ENCODE peak calls at places on chromosomes 3 and 15, in four cellular contexts. D is K562, T is HL-60, F is GM12878. O is an unnamed sample.

GRCh38 chr3:176867681-176868663 is 329.3 kb downstream of the TBL1XR1 start:
- DNase-seq in D (no peak), T (no peak), F (no peak), O (no peak)

GRCh38 chr15:68442041-68442440 is 10.1 kb upstream of the ITGA11 start:
- DNase-seq in D (no peak), T (no peak), F (no peak), O (no peak)

GRCh38 chr3:141498592-141499223 is 11.9 kb downstream of the RASA2 start:
- DNase-seq in D (no peak), T (peak; percentile 93), F (peak; percentile 74), O (no peak)

GRCh38 chr3:12759097-12759679 is at the start of gene TMEM40:
- DNase-seq in D (no peak), T (no peak), F (no peak), O (no peak)

GRCh38 chr15:101522621-101523559 is 33.4 kb upstream of the PCSK6 start:
- DNase-seq in D (no peak), T (no peak), F (no peak), O (no peak)

GRCh38 chr3:13261908-13262307 is 158.2 kb downstream of the NUP210 start:
- DNase-seq in D (no peak), T (no peak), F (no peak), O (no peak)

GRCh38 chr3:68402519-68402918 is 529.8 kb downstream of the TAFA4 start:
- DNase-seq in D (no peak), T (no peak), F (no peak), O (no peak)

GRCh38 chr3:126133606-126134005 is 46.8 kb downstream of the ALDH1L1 start:
- DNase-seq in D (no peak), T (no peak), F (no peak), O (no peak)

GRCh38 chr15:81163961-81164800 is 30.1 kb downstream of the CFAP161 start:
- DNase-seq in D (peak; percentile 67), T (no peak), F (no peak), O (no peak)

GRCh38 chr3:25576836-25577454 is 87.8 kb downstream of the TOP2B start:
- DNase-seq in D (peak; percentile 79), T (no peak), F (no peak), O (no peak)

GRCh38 chr15:29268706-29269484 is 727 bp downstream of the NSMCE3 start:
- DNase-seq in D (peak; percentile 35), T (no peak), F (peak; percentile 7), O (no peak)

GRCh38 chr3:9276761-9277370 is 27.4 kb upstream of the SRGAP3 start:
- DNase-seq in D (no peak), T (no peak), F (no peak), O (no peak)

GRCh38 chr3:11206316-11206715 is 52.0 kb downstream of the HRH1 start:
- DNase-seq in D (no peak), T (no peak), F (no peak), O (no peak)

GRCh38 chr3:4425707-4426106 is 41.4 kb downstream of the SUMF1 start:
- DNase-seq in D (no peak), T (no peak), F (no peak), O (no peak)

GRCh38 chr3:127915115-127915936 is at the start of gene KBTBD12:
- DNase-seq in D (no peak), T (no peak), F (no peak), O (peak; percentile 38)

GRCh38 chr15:58454950-58455401 is 23.2 kb downstream of the LIPC start:
- DNase-seq in D (no peak), T (no peak), F (no peak), O (no peak)

GRCh38 chr3:107938128-107938527 is 152.7 kb downstream of the CD47 start:
- DNase-seq in D (no peak), T (no peak), F (no peak), O (no peak)

GRCh38 chr15:39573844-39574243 is 7.0 kb upstream of the THBS1 start:
- DNase-seq in D (no peak), T (no peak), F (no peak), O (no peak)

GRCh38 chr3:48222616-48223513 is at the start of gene CAMP:
- DNase-seq in D (no peak), T (peak; percentile 100), F (peak; percentile 84), O (peak; percentile 59)
- TF ChIP-seq SPI1 in D (peak; percentile 85), T (peak; percentile 99), F (peak; percentile 88), O (peak; percentile 91)

DNA sequence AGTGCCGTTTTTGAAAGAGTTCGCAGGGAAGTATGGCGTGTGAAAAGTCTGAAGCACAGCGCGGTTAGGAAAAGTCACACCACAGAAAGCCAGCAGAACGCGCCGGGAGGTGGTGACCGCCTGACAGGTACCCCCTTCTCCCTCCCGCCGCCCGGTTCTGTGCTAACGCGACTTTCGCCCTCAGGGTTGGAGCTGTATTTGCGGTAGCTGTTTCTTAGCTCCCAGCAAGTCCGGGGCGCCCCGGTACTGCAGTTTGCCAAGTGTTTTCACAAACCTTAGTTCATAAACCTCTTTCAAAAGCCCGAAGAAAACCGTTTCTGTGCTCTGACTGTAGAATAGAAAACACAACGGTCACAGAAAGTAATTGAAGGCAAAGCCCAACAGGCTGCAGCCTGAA is 400 bp upstream of the CRYBG3 start:
- DNase-seq in D (peak; percentile 4), T (no peak), F (no peak), O (peak; percentile 6)
- TF ChIP-seq SPI1 in D (no peak), T (no peak), F (no peak), O (no peak)

DNA sequence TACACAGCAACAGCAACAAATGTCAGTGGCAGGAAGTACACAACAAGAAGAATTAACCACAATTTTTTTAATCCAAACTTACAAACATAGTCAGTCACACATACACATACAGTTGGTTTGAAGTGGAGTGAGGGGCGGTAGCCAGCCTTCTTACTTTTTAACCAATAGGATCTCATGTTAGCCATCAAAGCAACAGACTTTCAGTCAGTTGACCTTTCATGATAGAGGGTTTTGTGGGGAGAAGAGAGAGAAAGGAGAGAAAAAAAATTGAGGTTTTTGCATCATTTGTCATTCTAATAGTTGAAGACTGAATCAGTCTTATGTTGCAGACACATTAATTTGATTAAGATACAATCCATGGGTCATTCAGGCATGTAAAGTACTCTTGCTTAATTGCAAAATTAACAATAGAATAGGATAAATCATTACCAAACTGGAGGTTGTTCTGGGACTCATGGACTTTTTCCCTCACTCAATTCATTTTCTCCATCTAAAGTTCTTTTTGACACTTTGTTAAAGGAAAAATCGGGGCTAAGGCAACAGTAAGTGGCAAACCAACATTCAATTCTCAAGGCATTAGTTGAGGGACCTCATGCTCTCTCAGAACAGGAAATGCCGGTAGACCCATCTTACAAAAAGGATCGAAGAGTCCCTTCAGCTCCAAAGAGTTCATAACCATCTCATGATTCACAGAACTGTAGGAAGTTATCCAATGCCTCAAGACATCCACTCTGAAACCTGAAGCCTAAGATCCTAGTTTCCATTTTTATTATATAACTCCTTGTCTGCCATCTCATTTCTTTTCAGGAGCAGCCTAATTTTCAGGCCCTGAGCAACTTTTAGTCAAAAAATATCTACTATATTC is 159.5 kb upstream of the LPP start:
- DNase-seq in D (no peak), T (no peak), F (no peak), O (no peak)
- TF ChIP-seq SPI1 in D (no peak), T (no peak), F (no peak), O (no peak)

GRCh38 chr3:23837691-23838090 is 31.9 kb downstream of the UBE2E1 start:
- DNase-seq in D (no peak), T (no peak), F (no peak), O (no peak)

GRCh38 chr3:23834082-23834870 is 28.5 kb downstream of the UBE2E1 start:
- DNase-seq in D (no peak), T (no peak), F (no peak), O (no peak)

GRCh38 chr3:23835087-23835486 is 29.3 kb downstream of the UBE2E1 start:
- DNase-seq in D (no peak), T (no peak), F (no peak), O (no peak)

GRCh38 chr3:23835807-23836206 is 30.1 kb downstream of the UBE2E1 start:
- DNase-seq in D (no peak), T (no peak), F (no peak), O (no peak)

DNA sequence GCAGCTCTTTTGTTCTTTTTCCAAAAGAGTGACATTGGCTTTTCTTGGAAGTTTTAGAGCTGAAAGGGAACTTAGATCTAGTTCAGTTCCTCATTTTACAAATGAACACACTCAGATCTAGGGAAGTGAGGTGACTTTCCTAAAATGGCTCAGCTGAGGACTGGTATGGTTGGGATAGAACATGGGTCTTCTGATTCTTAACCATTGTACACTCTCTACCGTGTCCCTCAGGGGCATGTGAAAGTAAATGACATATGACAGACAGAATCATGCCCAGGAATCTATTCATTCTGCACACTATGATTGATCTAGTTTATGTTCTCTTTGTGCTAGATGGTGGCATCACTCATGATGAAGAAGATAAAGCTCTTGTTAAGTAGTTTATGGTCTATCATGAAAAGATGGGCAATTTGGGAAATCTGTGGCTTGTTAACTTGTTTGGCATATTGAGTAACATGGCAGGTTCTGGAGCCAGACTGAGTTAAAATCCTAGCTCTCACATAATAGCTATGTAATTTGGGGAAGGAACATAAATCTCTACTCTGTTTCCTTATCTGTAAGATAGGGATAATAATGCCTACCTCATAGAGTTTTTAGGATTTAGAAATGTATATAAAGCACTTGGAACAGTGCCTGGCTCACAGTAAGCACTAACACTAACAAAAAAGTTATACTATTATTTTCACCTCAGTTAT is 30.9 kb downstream of the UBE2E1 start:
- DNase-seq in D (no peak), T (no peak), F (no peak), O (no peak)
- TF ChIP-seq SPI1 in D (peak; percentile 94), T (peak; percentile 97), F (peak; percentile 80), O (peak; percentile 85)

GRCh38 chr15:56428821-56429458 is 36.0 kb downstream of the MNS1 start:
- DNase-seq in D (peak; percentile 10), T (peak; percentile 3), F (peak; percentile 7), O (no peak)
- TF ChIP-seq SPI1 in D (no peak), T (no peak), F (no peak), O (no peak)

DNA sequence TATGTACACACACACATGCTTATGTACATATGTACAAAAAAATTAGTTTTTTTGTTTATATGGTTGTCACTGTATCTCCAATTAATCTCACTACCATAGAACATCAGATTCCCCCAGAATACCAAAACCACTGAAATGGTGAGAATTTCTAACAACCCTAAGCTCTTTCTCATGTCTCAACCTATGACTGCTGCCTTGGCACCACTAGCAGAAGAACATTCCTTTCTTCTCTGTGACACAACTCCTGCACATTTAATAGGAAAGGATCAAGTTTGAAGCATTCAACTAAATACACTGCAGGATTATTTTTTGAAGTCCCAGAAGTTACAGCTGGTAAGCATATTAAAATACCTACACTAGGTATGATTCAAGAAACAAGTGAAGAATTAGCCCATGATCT is 109.6 kb downstream of the FAM174B start:
- DNase-seq in D (no peak), T (no peak), F (no peak), O (no peak)
- TF ChIP-seq SPI1 in D (no peak), T (no peak), F (no peak), O (no peak)

O was measured in GM12891.